ENCODE peak calls at places on chromosomes 1 and 21, in seven cellular contexts. One of them, this sample, is unnamed.

GRCh38 chr1:246608616-246609376 is 42.5 kb downstream of the CNST start:
- DNase-seq in T-cell: no peak
- DNase-seq in amniotic stem cell: peak
- DNase-seq in CD4-positive, CD25-positive, alpha-beta regulatory T cell: no peak
- DNase-seq in GM03348: peak
- DNase-seq in mesendoderm: peak
- DNase-seq in HS-27A: peak
- DNase-seq in this sample: peak

GRCh38 chr21:30234643-30235042 is 18.7 kb upstream of the CLDN8 start:
- DNase-seq in HS-27A: no peak
- DNase-seq in T-cell: no peak
- DNase-seq in mesendoderm: no peak
- DNase-seq in CD4-positive, CD25-positive, alpha-beta regulatory T cell: no peak
- DNase-seq in GM03348: no peak
- DNase-seq in amniotic stem cell: no peak
- DNase-seq in this sample: no peak

GRCh38 chr1:232844791-232845190 is 39.6 kb downstream of the MAP10 start:
- DNase-seq in mesendoderm: no peak
- DNase-seq in HS-27A: no peak
- DNase-seq in T-cell: no peak
- DNase-seq in CD4-positive, CD25-positive, alpha-beta regulatory T cell: no peak
- DNase-seq in amniotic stem cell: no peak
- DNase-seq in GM03348: no peak
- DNase-seq in this sample: no peak

GRCh38 chr1:42282024-42282579 is 52.9 kb downstream of the FOXJ3 start:
- DNase-seq in T-cell: no peak
- DNase-seq in GM03348: peak
- DNase-seq in HS-27A: no peak
- DNase-seq in mesendoderm: no peak
- DNase-seq in CD4-positive, CD25-positive, alpha-beta regulatory T cell: no peak
- DNase-seq in amniotic stem cell: no peak
- DNase-seq in this sample: peak

GRCh38 chr1:10195570-10195969 is 14.8 kb upstream of the KIF1B start:
- DNase-seq in GM03348: no peak
- DNase-seq in mesendoderm: peak
- DNase-seq in T-cell: no peak
- DNase-seq in CD4-positive, CD25-positive, alpha-beta regulatory T cell: no peak
- DNase-seq in HS-27A: no peak
- DNase-seq in amniotic stem cell: no peak
- DNase-seq in this sample: peak

GRCh38 chr1:52424238-52424637 is 19.8 kb downstream of the PRPF38A start:
- DNase-seq in HS-27A: no peak
- DNase-seq in mesendoderm: no peak
- DNase-seq in amniotic stem cell: no peak
- DNase-seq in CD4-positive, CD25-positive, alpha-beta regulatory T cell: peak
- DNase-seq in GM03348: no peak
- DNase-seq in T-cell: no peak
- DNase-seq in this sample: no peak

GRCh38 chr1:185159966-185160365 is 3.0 kb downstream of the SWT1 start:
- DNase-seq in mesendoderm: no peak
- DNase-seq in T-cell: no peak
- DNase-seq in GM03348: no peak
- DNase-seq in HS-27A: no peak
- DNase-seq in amniotic stem cell: no peak
- DNase-seq in CD4-positive, CD25-positive, alpha-beta regulatory T cell: no peak
- DNase-seq in this sample: no peak

GRCh38 chr1:30194741-30195423 is 528.5 kb downstream of the MATN1 start:
- DNase-seq in CD4-positive, CD25-positive, alpha-beta regulatory T cell: no peak
- DNase-seq in HS-27A: no peak
- DNase-seq in amniotic stem cell: no peak
- DNase-seq in GM03348: no peak
- DNase-seq in mesendoderm: no peak
- DNase-seq in T-cell: no peak
- DNase-seq in this sample: no peak

GRCh38 chr1:233907139-233907538 is 2.7 kb downstream of the SLC35F3 start:
- DNase-seq in amniotic stem cell: no peak
- DNase-seq in CD4-positive, CD25-positive, alpha-beta regulatory T cell: no peak
- DNase-seq in GM03348: no peak
- DNase-seq in T-cell: no peak
- DNase-seq in HS-27A: no peak
- DNase-seq in mesendoderm: no peak
- DNase-seq in this sample: no peak

GRCh38 chr1:34924759-34925555 is 4.5 kb downstream of the DLGAP3 start:
- DNase-seq in mesendoderm: peak
- DNase-seq in GM03348: peak
- DNase-seq in CD4-positive, CD25-positive, alpha-beta regulatory T cell: peak
- DNase-seq in T-cell: peak
- DNase-seq in amniotic stem cell: peak
- DNase-seq in HS-27A: peak
- DNase-seq in this sample: peak

GRCh38 chr1:224430511-224431113 is 4.0 kb downstream of the WDR26 start:
- DNase-seq in amniotic stem cell: peak
- DNase-seq in T-cell: no peak
- DNase-seq in HS-27A: peak
- DNase-seq in CD4-positive, CD25-positive, alpha-beta regulatory T cell: peak
- DNase-seq in mesendoderm: peak
- DNase-seq in GM03348: peak
- DNase-seq in this sample: peak